ENCODE peak calls at places on chromosomes 12 and 14, in four cellular contexts. R, I, W and X are unnamed samples.

GRCh38 chr12:71455028-71455737 is 15.6 kb downstream of the LGR5 start:
- DNase-seq in R (no peak), W (no peak), I (no peak), X (no peak)

GRCh38 chr12:25500651-25501050 is 52.4 kb downstream of the LMNTD1 start:
- DNase-seq in W (no peak), R (peak), I (no peak), X (no peak)

GRCh38 chr12:46956451-46957035 is 122.9 kb upstream of the PCED1B start:
- DNase-seq in I (no peak), W (no peak), R (no peak), X (no peak)

GRCh38 chr12:107736914-107737313 is 24.0 kb downstream of the PRDM4 start:
- DNase-seq in R (no peak), I (no peak), W (no peak), X (no peak)

GRCh38 chr12:65113621-65114035 is 7.5 kb downstream of the WIF1 start:
- DNase-seq in R (no peak), W (no peak), I (no peak), X (no peak)

GRCh38 chr12:8949525-8950286 is at the start of gene M6PR:
- DNase-seq in R (peak), W (peak), I (peak), X (peak)

GRCh38 chr12:27940756-27941402 is 31.7 kb downstream of the PTHLH start:
- DNase-seq in R (peak), I (peak), W (peak), X (peak)

GRCh38 chr12:61385771-61386170 is 874.4 kb upstream of the USP15 start:
- DNase-seq in W (no peak), R (no peak), I (no peak), X (no peak)

GRCh38 chr14:73771848-73772705 is 57.9 kb upstream of the PNMA1 start:
- DNase-seq in R (peak), I (peak), W (peak), X (peak)

GRCh38 chr12:70045036-70045435 is 198.2 kb upstream of the CNOT2 start:
- DNase-seq in W (no peak), R (no peak), I (no peak), X (no peak)

GRCh38 chr14:104436047-104436531 is 143.5 kb upstream of the C14orf180 start:
- DNase-seq in W (peak), I (no peak), R (peak), X (peak)

GRCh38 chr14:93002851-93003298 is 79.9 kb downstream of the CHGA start:
- DNase-seq in W (no peak), I (no peak), R (no peak), X (no peak)

GRCh38 chr12:66497000-66497897 is 181.6 kb downstream of the GRIP1 start:
- DNase-seq in I (no peak), R (no peak), W (no peak), X (no peak)

GRCh38 chr12:81209001-81209400 is 131.1 kb downstream of the ACSS3 start:
- DNase-seq in R (no peak), W (peak), I (no peak), X (no peak)

GRCh38 chr14:58048219-58048618 is 103.8 kb downstream of the ARMH4 start:
- DNase-seq in I (no peak), R (peak), W (no peak), X (no peak)

GRCh38 chr12:40616383-40616900 is 75.8 kb upstream of the CNTN1 start:
- DNase-seq in R (no peak), W (no peak), I (no peak), X (no peak)

GRCh38 chr14:99378782-99379214 is 101.9 kb downstream of the SETD3 start:
- DNase-seq in W (no peak), R (no peak), I (no peak), X (no peak)

GRCh38 chr12:64946132-64946829 is 121.8 kb downstream of the TBC1D30 start:
- DNase-seq in W (peak), I (peak), R (peak), X (no peak)

GRCh38 chr14:74846168-74846567 is 29.8 kb downstream of the PROX2 start:
- DNase-seq in I (no peak), R (no peak), W (no peak), X (no peak)

GRCh38 chr14:75849496-75849895 is 132.3 kb downstream of the TGFB3 start:
- DNase-seq in W (no peak), R (no peak), I (no peak), X (no peak)

GRCh38 chr12:67025543-67026114 is 243.5 kb upstream of the CAND1 start:
- DNase-seq in W (peak), R (peak), I (no peak), X (no peak)

GRCh38 chr14:71933026-71933587 is 878 bp downstream of the RGS6 start:
- DNase-seq in I (no peak), W (no peak), R (peak), X (no peak)

GRCh38 chr12:45234134-45234865 is 18.4 kb downstream of the ANO6 start:
- DNase-seq in W (peak), R (peak), I (peak), X (no peak)

GRCh38 chr14:35988550-35988949 is 162.4 kb downstream of the BRMS1L start:
- DNase-seq in W (no peak), R (no peak), I (no peak), X (no peak)

GRCh38 chr12:57611810-57612710 is 825 bp downstream of the ARHGEF25 start:
- DNase-seq in I (no peak), W (no peak), R (no peak), X (no peak)

GRCh38 chr12:82688035-82688501 is 1.4 kb downstream of the TMTC2 start:
- DNase-seq in R (no peak), W (peak), I (no peak), X (no peak)

GRCh38 chr14:79056879-79057278 is 886.7 kb downstream of the NRXN3 start:
- DNase-seq in W (no peak), I (no peak), R (no peak), X (no peak)

GRCh38 chr12:2322554-2323120 is 269.9 kb downstream of the CACNA1C start:
- DNase-seq in W (no peak), R (no peak), I (no peak), X (no peak)

GRCh38 chr12:117318591-117318990 is 42.8 kb downstream of the NOS1 start:
- DNase-seq in W (no peak), R (peak), I (no peak), X (no peak)

GRCh38 chr14:83294941-83295340 is 1761.3 kb upstream of the SEL1L start:
- DNase-seq in W (no peak), R (no peak), I (no peak), X (no peak)

GRCh38 chr14:52695481-52696091 is at the start of gene ERO1A:
- DNase-seq in W (peak), R (peak), I (peak), X (peak)

GRCh38 chr12:54217774-54218221 is 29.0 kb upstream of the SMUG1 start:
- DNase-seq in W (no peak), R (no peak), I (no peak), X (no peak)
- H3K4me3 ChIP-seq in W (peak), R (no peak), I (no peak), X (peak)

GRCh38 chr12:104571328-104571727 is 114.6 kb downstream of the CHST11 start:
- DNase-seq in I (no peak), R (no peak), W (no peak), X (no peak)
- TF ChIP-seq POLR2A in I (no peak), R (no peak), W (no peak), X (no peak)

DNA sequence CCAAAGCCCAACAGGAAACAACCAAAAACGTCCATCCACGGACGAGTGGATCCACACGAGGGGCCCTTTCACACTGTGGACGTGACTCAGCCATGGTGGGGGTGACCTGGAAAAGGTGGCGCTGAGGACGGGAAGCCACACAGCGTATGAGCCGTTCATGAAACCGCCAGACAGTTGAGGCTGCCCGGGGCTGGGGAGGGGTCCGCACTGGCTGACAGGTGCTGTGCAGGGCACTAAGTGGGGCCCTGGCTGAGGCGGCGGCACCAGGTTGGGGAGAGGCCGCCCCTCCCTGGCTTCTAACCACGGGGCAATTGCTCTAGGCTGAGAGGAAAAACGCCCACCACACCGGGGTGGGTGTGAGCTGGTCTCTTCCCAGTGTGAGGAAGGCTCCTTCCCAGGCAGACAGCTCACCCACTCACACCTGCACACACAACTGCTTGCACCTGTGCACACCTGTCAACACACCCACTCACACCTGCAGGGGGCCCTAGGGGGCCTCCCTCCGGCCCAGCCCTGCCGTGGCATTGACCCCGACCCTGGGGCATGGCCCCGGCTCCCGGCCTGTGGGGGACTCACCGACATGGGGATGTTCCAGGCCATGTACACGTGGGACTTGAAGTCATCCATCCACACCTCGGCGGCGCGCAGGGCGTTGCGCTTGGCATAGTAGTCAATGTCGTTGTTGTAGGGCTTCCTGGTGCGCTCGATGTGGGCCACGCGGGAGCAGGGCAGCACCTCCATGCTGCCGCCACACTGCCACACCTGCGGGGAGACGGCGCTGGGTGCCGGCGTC is 58.9 kb downstream of the NOC4L start:
- DNase-seq in W (no peak), R (no peak), I (no peak), X (no peak)
- TF ChIP-seq CTCF in W (no peak), R (no peak), I (no peak), X (no peak)

GRCh38 chr14:101559250-101559623 is 2.1 kb upstream of the DIO3 start:
- DNase-seq in I (no peak), R (no peak), W (no peak), X (no peak)
- H3K4me3 ChIP-seq in I (peak), R (peak), W (no peak), X (no peak)

DNA sequence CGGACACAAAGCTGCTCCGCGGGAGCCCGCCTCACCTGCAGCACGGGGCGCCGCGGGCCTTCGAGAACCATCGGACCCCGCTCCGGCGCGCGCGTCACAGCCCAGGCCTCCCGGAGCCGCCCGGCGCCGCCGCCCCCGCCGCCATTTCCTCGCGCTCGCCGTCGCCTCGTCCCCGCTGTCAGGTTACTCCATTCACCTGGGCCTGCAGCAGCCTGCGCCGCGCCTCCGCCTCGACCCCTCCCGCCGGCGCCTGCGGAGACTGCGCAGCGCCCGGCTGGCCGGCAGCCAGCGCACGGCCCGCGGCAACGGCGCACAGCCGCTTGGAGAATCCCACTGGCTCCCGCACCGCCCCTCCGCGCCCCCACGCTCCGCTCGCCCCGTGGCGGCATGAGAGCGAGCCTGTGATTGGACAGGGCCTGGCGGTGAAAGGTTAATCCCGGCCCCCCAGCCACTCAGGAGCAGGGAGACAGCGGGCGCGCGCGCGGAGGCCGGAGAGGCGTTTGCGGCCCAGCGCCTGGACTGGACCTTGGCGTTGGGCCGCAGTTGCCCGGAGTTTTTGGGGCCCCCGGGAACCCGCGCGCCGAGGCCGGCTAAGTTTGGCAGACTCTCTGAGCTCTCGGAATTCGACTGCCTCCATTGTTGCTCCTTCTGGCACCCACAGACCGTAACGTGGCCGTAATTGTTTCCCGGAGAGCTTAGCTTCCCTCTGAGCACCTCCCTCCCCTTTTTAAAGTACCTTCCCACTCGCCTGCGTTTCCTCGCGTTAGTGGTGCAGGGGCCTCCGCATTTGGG is at the start of gene DICER1:
- DNase-seq in R (peak), W (peak), I (peak), X (peak)
- TF ChIP-seq POLR2A in R (peak), W (peak), I (peak), X (peak)

GRCh38 chr12:3882896-3883564 is 9.8 kb upstream of the PARP11 start:
- DNase-seq in W (peak), I (no peak), R (no peak), X (no peak)
- TF ChIP-seq CTCF in W (no peak), I (no peak), R (no peak), X (no peak)

GRCh38 chr14:77032483-77032853 is 4.0 kb upstream of the IRF2BPL start:
- DNase-seq in I (no peak), R (no peak), W (no peak), X (no peak)
- H3K4me3 ChIP-seq in I (peak), R (no peak), W (peak), X (peak)